ENCODE peak calls at places on chromosomes 3 and 15, in ten cellular contexts. One of them, this sample, is unnamed.

GRCh38 chr3:40458473-40458872 is 1.3 kb downstream of the RPL14 start:
- DNase-seq in esophagus squamous epithelium: no peak
- DNase-seq in IMR-90: no peak
- DNase-seq in esophagus muscularis mucosa: no peak
- DNase-seq in cardiac muscle cell: no peak
- DNase-seq in keratinocyte: no peak
- DNase-seq in pancreas: no peak
- DNase-seq in neural progenitor cell: no peak
- DNase-seq in OCI-LY7: no peak
- DNase-seq in PC-3: no peak
- DNase-seq in this sample: no peak

GRCh38 chr3:173342679-173343078 is 54.9 kb upstream of the NLGN1 start:
- DNase-seq in esophagus squamous epithelium: no peak
- DNase-seq in IMR-90: no peak
- DNase-seq in esophagus muscularis mucosa: no peak
- DNase-seq in cardiac muscle cell: no peak
- DNase-seq in keratinocyte: no peak
- DNase-seq in pancreas: no peak
- DNase-seq in neural progenitor cell: no peak
- DNase-seq in OCI-LY7: no peak
- DNase-seq in PC-3: no peak
- DNase-seq in this sample: no peak

GRCh38 chr3:94453864-94454263 is 391.0 kb downstream of the NSUN3 start:
- DNase-seq in esophagus squamous epithelium: no peak
- DNase-seq in IMR-90: no peak
- DNase-seq in esophagus muscularis mucosa: no peak
- DNase-seq in cardiac muscle cell: no peak
- DNase-seq in keratinocyte: no peak
- DNase-seq in pancreas: no peak
- DNase-seq in neural progenitor cell: no peak
- DNase-seq in OCI-LY7: no peak
- DNase-seq in PC-3: no peak
- DNase-seq in this sample: no peak

GRCh38 chr3:29370451-29371420 is 89.9 kb downstream of the RBMS3 start:
- DNase-seq in esophagus squamous epithelium: no peak
- DNase-seq in IMR-90: no peak
- DNase-seq in esophagus muscularis mucosa: no peak
- DNase-seq in cardiac muscle cell: no peak
- DNase-seq in keratinocyte: no peak
- DNase-seq in pancreas: no peak
- DNase-seq in neural progenitor cell: no peak
- DNase-seq in OCI-LY7: no peak
- DNase-seq in PC-3: no peak
- DNase-seq in this sample: no peak

GRCh38 chr3:72487946-72488735 is 360.1 kb downstream of the SHQ1 start:
- DNase-seq in esophagus squamous epithelium: no peak
- DNase-seq in IMR-90: peak; percentile 15
- DNase-seq in esophagus muscularis mucosa: no peak
- DNase-seq in cardiac muscle cell: no peak
- DNase-seq in keratinocyte: no peak
- DNase-seq in pancreas: no peak
- DNase-seq in neural progenitor cell: no peak
- DNase-seq in OCI-LY7: no peak
- DNase-seq in PC-3: no peak
- DNase-seq in this sample: no peak

GRCh38 chr3:66437341-66437929 is 63.4 kb downstream of the LRIG1 start:
- DNase-seq in esophagus squamous epithelium: no peak
- DNase-seq in IMR-90: no peak
- DNase-seq in esophagus muscularis mucosa: no peak
- DNase-seq in cardiac muscle cell: no peak
- DNase-seq in keratinocyte: no peak
- DNase-seq in pancreas: no peak
- DNase-seq in neural progenitor cell: no peak
- DNase-seq in OCI-LY7: no peak
- DNase-seq in PC-3: no peak
- DNase-seq in this sample: no peak

GRCh38 chr3:102671005-102671404 is 236.2 kb downstream of the ZPLD1 start:
- DNase-seq in esophagus squamous epithelium: no peak
- DNase-seq in IMR-90: no peak
- DNase-seq in esophagus muscularis mucosa: no peak
- DNase-seq in cardiac muscle cell: no peak
- DNase-seq in keratinocyte: no peak
- DNase-seq in pancreas: no peak
- DNase-seq in neural progenitor cell: no peak
- DNase-seq in OCI-LY7: no peak
- DNase-seq in PC-3: no peak
- DNase-seq in this sample: no peak

GRCh38 chr3:135629696-135630408 is 335.7 kb upstream of the PPP2R3A start:
- DNase-seq in esophagus squamous epithelium: no peak
- DNase-seq in IMR-90: no peak
- DNase-seq in esophagus muscularis mucosa: peak; percentile 86
- DNase-seq in cardiac muscle cell: no peak
- DNase-seq in keratinocyte: no peak
- DNase-seq in pancreas: no peak
- DNase-seq in neural progenitor cell: peak; percentile 51
- DNase-seq in OCI-LY7: no peak
- DNase-seq in PC-3: no peak
- DNase-seq in this sample: no peak

GRCh38 chr3:55160241-55160877 is 232.5 kb upstream of the LRTM1 start:
- DNase-seq in esophagus squamous epithelium: no peak
- DNase-seq in IMR-90: peak; percentile 100
- DNase-seq in esophagus muscularis mucosa: peak; percentile 57
- DNase-seq in cardiac muscle cell: no peak
- DNase-seq in keratinocyte: no peak
- DNase-seq in pancreas: no peak
- DNase-seq in neural progenitor cell: no peak
- DNase-seq in OCI-LY7: peak; percentile 4
- DNase-seq in PC-3: peak; percentile 88
- DNase-seq in this sample: no peak
- H3K4me1 ChIP-seq in esophagus squamous epithelium: no peaks in the 10 kb centered on the region
- H3K4me1 ChIP-seq in IMR-90: peaks cover 21% of the 10 kb centered on the region
- H3K4me1 ChIP-seq in esophagus muscularis mucosa: no peaks in the 10 kb centered on the region
- H3K4me1 ChIP-seq in cardiac muscle cell: no peaks in the 10 kb centered on the region
- H3K4me1 ChIP-seq in keratinocyte: no peaks in the 10 kb centered on the region
- H3K4me1 ChIP-seq in pancreas: no peaks in the 10 kb centered on the region
- H3K4me1 ChIP-seq in neural progenitor cell: no peaks in the 10 kb centered on the region
- H3K4me1 ChIP-seq in OCI-LY7: no peaks in the 10 kb centered on the region
- H3K4me1 ChIP-seq in PC-3: peaks cover 20% of the 10 kb centered on the region
- H3K4me1 ChIP-seq in this sample: no peaks in the 10 kb centered on the region

GRCh38 chr3:183131735-183132134 is 30.8 kb downstream of the LAMP3 start:
- DNase-seq in esophagus squamous epithelium: no peak
- DNase-seq in IMR-90: peak; percentile 73
- DNase-seq in esophagus muscularis mucosa: no peak
- DNase-seq in cardiac muscle cell: no peak
- DNase-seq in keratinocyte: no peak
- DNase-seq in pancreas: no peak
- DNase-seq in neural progenitor cell: no peak
- DNase-seq in OCI-LY7: no peak
- DNase-seq in PC-3: peak; percentile 74
- DNase-seq in this sample: no peak

GRCh38 chr3:183129243-183129642 is 29.9 kb upstream of the MCCC1 start:
- DNase-seq in esophagus squamous epithelium: no peak
- DNase-seq in IMR-90: no peak
- DNase-seq in esophagus muscularis mucosa: no peak
- DNase-seq in cardiac muscle cell: peak; percentile 11
- DNase-seq in keratinocyte: no peak
- DNase-seq in pancreas: no peak
- DNase-seq in neural progenitor cell: peak; percentile 40
- DNase-seq in OCI-LY7: peak; percentile 45
- DNase-seq in PC-3: no peak
- DNase-seq in this sample: no peak

GRCh38 chr3:183132409-183132808 is 30.1 kb downstream of the LAMP3 start:
- DNase-seq in esophagus squamous epithelium: no peak
- DNase-seq in IMR-90: no peak
- DNase-seq in esophagus muscularis mucosa: no peak
- DNase-seq in cardiac muscle cell: no peak
- DNase-seq in keratinocyte: no peak
- DNase-seq in pancreas: no peak
- DNase-seq in neural progenitor cell: no peak
- DNase-seq in OCI-LY7: peak; percentile 52
- DNase-seq in PC-3: no peak
- DNase-seq in this sample: no peak

GRCh38 chr3:183131186-183131585 is 31.3 kb downstream of the LAMP3 start:
- DNase-seq in esophagus squamous epithelium: no peak
- DNase-seq in IMR-90: no peak
- DNase-seq in esophagus muscularis mucosa: no peak
- DNase-seq in cardiac muscle cell: no peak
- DNase-seq in keratinocyte: no peak
- DNase-seq in pancreas: no peak
- DNase-seq in neural progenitor cell: no peak
- DNase-seq in OCI-LY7: no peak
- DNase-seq in PC-3: no peak
- DNase-seq in this sample: no peak

GRCh38 chr3:183134844-183135243 is 27.7 kb downstream of the LAMP3 start:
- DNase-seq in esophagus squamous epithelium: no peak
- DNase-seq in IMR-90: no peak
- DNase-seq in esophagus muscularis mucosa: no peak
- DNase-seq in cardiac muscle cell: no peak
- DNase-seq in keratinocyte: no peak
- DNase-seq in pancreas: no peak
- DNase-seq in neural progenitor cell: no peak
- DNase-seq in OCI-LY7: no peak
- DNase-seq in PC-3: no peak
- DNase-seq in this sample: no peak
- H3K4me1 ChIP-seq in esophagus squamous epithelium: no peaks in the 10 kb centered on the region
- H3K4me1 ChIP-seq in IMR-90: peaks cover 5% of the 10 kb centered on the region
- H3K4me1 ChIP-seq in esophagus muscularis mucosa: no peaks in the 10 kb centered on the region
- H3K4me1 ChIP-seq in cardiac muscle cell: no peaks in the 10 kb centered on the region
- H3K4me1 ChIP-seq in keratinocyte: no peaks in the 10 kb centered on the region
- H3K4me1 ChIP-seq in pancreas: no peaks in the 10 kb centered on the region
- H3K4me1 ChIP-seq in neural progenitor cell: no peaks in the 10 kb centered on the region
- H3K4me1 ChIP-seq in OCI-LY7: no peaks in the 10 kb centered on the region
- H3K4me1 ChIP-seq in PC-3: peaks cover 12% of the 10 kb centered on the region
- H3K4me1 ChIP-seq in this sample: no peaks in the 10 kb centered on the region

GRCh38 chr3:5219216-5219615 is 31.7 kb downstream of the EDEM1 start:
- DNase-seq in esophagus squamous epithelium: no peak
- DNase-seq in IMR-90: no peak
- DNase-seq in esophagus muscularis mucosa: no peak
- DNase-seq in cardiac muscle cell: no peak
- DNase-seq in keratinocyte: no peak
- DNase-seq in pancreas: no peak
- DNase-seq in neural progenitor cell: peak; percentile 33
- DNase-seq in OCI-LY7: no peak
- DNase-seq in PC-3: no peak
- DNase-seq in this sample: no peak

GRCh38 chr3:5220667-5221431 is 33.3 kb downstream of the EDEM1 start:
- DNase-seq in esophagus squamous epithelium: no peak
- DNase-seq in IMR-90: no peak
- DNase-seq in esophagus muscularis mucosa: no peak
- DNase-seq in cardiac muscle cell: no peak
- DNase-seq in keratinocyte: no peak
- DNase-seq in pancreas: no peak
- DNase-seq in neural progenitor cell: no peak
- DNase-seq in OCI-LY7: no peak
- DNase-seq in PC-3: no peak
- DNase-seq in this sample: no peak

GRCh38 chr3:5221701-5222100 is 34.2 kb downstream of the EDEM1 start:
- DNase-seq in esophagus squamous epithelium: no peak
- DNase-seq in IMR-90: no peak
- DNase-seq in esophagus muscularis mucosa: no peak
- DNase-seq in cardiac muscle cell: no peak
- DNase-seq in keratinocyte: no peak
- DNase-seq in pancreas: no peak
- DNase-seq in neural progenitor cell: no peak
- DNase-seq in OCI-LY7: no peak
- DNase-seq in PC-3: no peak
- DNase-seq in this sample: no peak

GRCh38 chr3:5218815-5219214 is 31.3 kb downstream of the EDEM1 start:
- DNase-seq in esophagus squamous epithelium: no peak
- DNase-seq in IMR-90: no peak
- DNase-seq in esophagus muscularis mucosa: no peak
- DNase-seq in cardiac muscle cell: no peak
- DNase-seq in keratinocyte: no peak
- DNase-seq in pancreas: no peak
- DNase-seq in neural progenitor cell: no peak
- DNase-seq in OCI-LY7: no peak
- DNase-seq in PC-3: no peak
- DNase-seq in this sample: no peak

DNA sequence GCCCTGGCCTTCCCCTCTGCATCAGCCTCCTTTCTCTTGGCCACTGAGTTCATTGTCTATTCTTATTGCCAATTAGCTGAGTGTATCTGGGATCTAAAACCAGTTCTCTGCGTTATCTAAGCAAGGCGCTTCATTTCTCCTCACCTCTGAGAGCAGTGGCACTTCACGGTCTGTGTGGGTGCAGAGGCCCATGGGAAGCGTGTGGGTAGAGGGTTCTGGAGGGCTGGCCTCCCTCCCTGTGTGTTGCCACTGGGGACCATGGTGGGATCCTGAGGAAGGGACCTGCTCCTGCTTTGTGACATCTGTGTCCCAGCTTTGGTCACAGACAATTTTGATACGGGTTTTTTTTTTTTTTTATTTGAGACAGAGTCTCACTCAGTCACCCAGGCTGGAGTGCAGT is 32.7 kb downstream of the EDEM1 start:
- DNase-seq in esophagus squamous epithelium: no peak
- DNase-seq in IMR-90: no peak
- DNase-seq in esophagus muscularis mucosa: no peak
- DNase-seq in cardiac muscle cell: no peak
- DNase-seq in keratinocyte: no peak
- DNase-seq in pancreas: no peak
- DNase-seq in neural progenitor cell: no peak
- DNase-seq in OCI-LY7: no peak
- DNase-seq in PC-3: no peak
- DNase-seq in this sample: no peak
- H3K4me1 ChIP-seq in esophagus squamous epithelium: no peaks in the 10 kb centered on the region
- H3K4me1 ChIP-seq in IMR-90: peaks cover 3% of the 10 kb centered on the region
- H3K4me1 ChIP-seq in esophagus muscularis mucosa: peaks cover 6% of the 10 kb centered on the region
- H3K4me1 ChIP-seq in cardiac muscle cell: no peaks in the 10 kb centered on the region
- H3K4me1 ChIP-seq in keratinocyte: no peaks in the 10 kb centered on the region
- H3K4me1 ChIP-seq in pancreas: no peaks in the 10 kb centered on the region
- H3K4me1 ChIP-seq in neural progenitor cell: peaks cover 33% of the 10 kb centered on the region
- H3K4me1 ChIP-seq in OCI-LY7: no peaks in the 10 kb centered on the region
- H3K4me1 ChIP-seq in PC-3: no peaks in the 10 kb centered on the region
- H3K4me1 ChIP-seq in this sample: no peaks in the 10 kb centered on the region

GRCh38 chr15:59528965-59529402 is 82.6 kb upstream of the GCNT3 start:
- DNase-seq in esophagus squamous epithelium: peak; percentile 36
- DNase-seq in IMR-90: peak; percentile 81
- DNase-seq in esophagus muscularis mucosa: peak; percentile 96
- DNase-seq in cardiac muscle cell: peak; percentile 91
- DNase-seq in keratinocyte: peak; percentile 65
- DNase-seq in pancreas: peak; percentile 70
- DNase-seq in neural progenitor cell: peak; percentile 91
- DNase-seq in OCI-LY7: peak; percentile 81
- DNase-seq in PC-3: peak; percentile 95
- DNase-seq in this sample: peak; percentile 28

GRCh38 chr15:59536553-59536952 is 75.0 kb upstream of the GCNT3 start:
- DNase-seq in esophagus squamous epithelium: no peak
- DNase-seq in IMR-90: no peak
- DNase-seq in esophagus muscularis mucosa: no peak
- DNase-seq in cardiac muscle cell: no peak
- DNase-seq in keratinocyte: no peak
- DNase-seq in pancreas: no peak
- DNase-seq in neural progenitor cell: no peak
- DNase-seq in OCI-LY7: no peak
- DNase-seq in PC-3: no peak
- DNase-seq in this sample: no peak

GRCh38 chr15:59531066-59531465 is 80.5 kb upstream of the GCNT3 start:
- DNase-seq in esophagus squamous epithelium: no peak
- DNase-seq in IMR-90: no peak
- DNase-seq in esophagus muscularis mucosa: no peak
- DNase-seq in cardiac muscle cell: no peak
- DNase-seq in keratinocyte: no peak
- DNase-seq in pancreas: no peak
- DNase-seq in neural progenitor cell: no peak
- DNase-seq in OCI-LY7: no peak
- DNase-seq in PC-3: no peak
- DNase-seq in this sample: no peak

GRCh38 chr15:59528429-59528828 is 83.2 kb upstream of the GCNT3 start:
- DNase-seq in esophagus squamous epithelium: no peak
- DNase-seq in IMR-90: no peak
- DNase-seq in esophagus muscularis mucosa: no peak
- DNase-seq in cardiac muscle cell: no peak
- DNase-seq in keratinocyte: no peak
- DNase-seq in pancreas: no peak
- DNase-seq in neural progenitor cell: no peak
- DNase-seq in OCI-LY7: no peak
- DNase-seq in PC-3: no peak
- DNase-seq in this sample: no peak

DNA sequence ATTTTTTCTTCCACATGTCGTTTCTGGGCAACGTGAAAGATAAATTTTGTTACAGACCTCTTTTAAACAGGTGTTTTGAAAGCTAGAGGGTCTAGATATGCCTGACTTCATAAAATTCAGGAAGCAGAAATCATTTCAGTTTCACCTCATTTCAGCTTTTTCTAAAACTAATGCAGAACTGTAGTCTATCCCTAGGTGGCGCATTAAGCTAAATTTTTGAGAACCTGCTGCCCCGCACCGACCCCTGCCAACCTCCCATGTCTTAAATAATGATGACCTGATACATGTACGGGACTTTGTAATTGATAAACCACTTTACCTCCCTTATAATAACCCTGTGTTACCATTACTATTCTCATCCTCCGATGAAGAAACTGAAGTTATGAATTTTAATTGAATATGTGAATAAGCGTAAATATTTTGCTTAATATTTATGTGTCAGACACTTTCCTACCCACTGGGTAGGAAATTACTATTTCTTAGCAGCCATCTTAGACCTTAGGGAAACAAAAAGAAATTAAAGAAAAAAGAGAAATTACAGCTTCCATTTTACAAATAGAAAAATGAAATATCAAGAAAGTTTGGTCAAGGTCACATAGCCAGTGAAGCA is 78.7 kb upstream of the GCNT3 start:
- DNase-seq in esophagus squamous epithelium: no peak
- DNase-seq in IMR-90: peak; percentile 21
- DNase-seq in esophagus muscularis mucosa: no peak
- DNase-seq in cardiac muscle cell: peak; percentile 54
- DNase-seq in keratinocyte: no peak
- DNase-seq in pancreas: no peak
- DNase-seq in neural progenitor cell: peak; percentile 60
- DNase-seq in OCI-LY7: peak; percentile 84
- DNase-seq in PC-3: peak; percentile 67
- DNase-seq in this sample: no peak
- H3K4me1 ChIP-seq in esophagus squamous epithelium: no peaks in the 10 kb centered on the region
- H3K4me1 ChIP-seq in IMR-90: no peaks in the 10 kb centered on the region
- H3K4me1 ChIP-seq in esophagus muscularis mucosa: no peaks in the 10 kb centered on the region
- H3K4me1 ChIP-seq in cardiac muscle cell: no peaks in the 10 kb centered on the region
- H3K4me1 ChIP-seq in keratinocyte: no peaks in the 10 kb centered on the region
- H3K4me1 ChIP-seq in pancreas: no peaks in the 10 kb centered on the region
- H3K4me1 ChIP-seq in neural progenitor cell: no peaks in the 10 kb centered on the region
- H3K4me1 ChIP-seq in OCI-LY7: peaks cover 45% of the 10 kb centered on the region
- H3K4me1 ChIP-seq in PC-3: no peaks in the 10 kb centered on the region
- H3K4me1 ChIP-seq in this sample: no peaks in the 10 kb centered on the region